ENCODE peak calls at places on chromosomes 13 and 19, in eight cellular contexts. D, L, U, F, Q, Z, H and S are unnamed samples.

GRCh38 chr19:30676990-30677679 is 305.0 kb downstream of the ZNF536 start:
- DNase-seq in D (no peak), L (no peak), U (no peak), F (no peak), Q (no peak), Z (no peak), H (no peak), S (no peak)

GRCh38 chr19:7168941-7169340 is 99.4 kb downstream of the ZNF557 start:
- DNase-seq in D (no peak), L (peak; percentile 77), U (no peak), F (no peak), Q (no peak), Z (no peak), H (no peak), S (no peak)

GRCh38 chr13:38415233-38415632 is 65.6 kb downstream of the UFM1 start:
- DNase-seq in D (no peak), L (no peak), U (no peak), F (no peak), Q (no peak), Z (no peak), H (no peak), S (peak; percentile 53)

GRCh38 chr13:29137995-29138394 is 317.9 kb downstream of the MTUS2 start:
- DNase-seq in D (no peak), L (no peak), U (no peak), F (no peak), Q (no peak), Z (no peak), H (no peak), S (no peak)

GRCh38 chr19:48121909-48122371 is 11.3 kb upstream of the PLA2G4C start:
- DNase-seq in D (no peak), L (peak; percentile 39), U (no peak), F (no peak), Q (no peak), Z (no peak), H (no peak), S (peak; percentile 47)

GRCh38 chr19:46173886-46174475 is 25.9 kb downstream of the IGFL2 start:
- DNase-seq in D (no peak), L (no peak), U (no peak), F (no peak), Q (no peak), Z (no peak), H (no peak), S (no peak)

GRCh38 chr13:43546260-43546659 is 240.5 kb downstream of the ENOX1 start:
- DNase-seq in D (no peak), L (peak; percentile 27), U (no peak), F (no peak), Q (no peak), Z (no peak), H (no peak), S (no peak)

GRCh38 chr13:71801165-71801564 is 65.8 kb downstream of the DACH1 start:
- DNase-seq in D (no peak), L (no peak), U (no peak), F (no peak), Q (no peak), Z (no peak), H (no peak), S (no peak)